ENCODE peak calls at places on chromosomes 11 and 22, in nine cellular contexts. P is AG04450; Y is lower leg skin; R is esophagus muscularis mucosa; W is transverse colon; G is CD8-positive, alpha-beta memory T cell; T is GM23248; B is tibial nerve; E is aorta. V is an unnamed sample.

GRCh38 chr11:33478111-33478573 is 221.0 kb downstream of the HIPK3 start:
- DNase-seq in P (no peak), Y (no peak), R (no peak), W (no peak), G (no peak), T (no peak), B (no peak), E (no peak), V (no peak)

GRCh38 chr22:17074648-17075002 is 10.2 kb upstream of the IL17RA start:
- DNase-seq in P (no peak), Y (no peak), R (no peak), W (no peak), G (no peak), T (peak; percentile 60), B (no peak), E (no peak), V (no peak)

GRCh38 chr11:119065369-119065768 is 2.2 kb upstream of the VPS11 start:
- DNase-seq in P (no peak), Y (no peak), R (no peak), W (peak; percentile 20), G (peak; percentile 34), T (peak; percentile 65), B (no peak), E (no peak), V (peak; percentile 54)

GRCh38 chr11:15864021-15864805 is 492.1 kb downstream of the SOX6 start:
- DNase-seq in P (no peak), Y (no peak), R (no peak), W (no peak), G (no peak), T (no peak), B (no peak), E (no peak), V (no peak)

GRCh38 chr11:102012946-102013345 is 34.3 kb upstream of the CFAP300 start:
- DNase-seq in P (no peak), Y (no peak), R (no peak), W (no peak), G (no peak), T (no peak), B (no peak), E (no peak), V (no peak)

GRCh38 chr11:109696191-109696897 is 274.4 kb downstream of the C11orf87 start:
- DNase-seq in P (no peak), Y (no peak), R (no peak), W (no peak), G (no peak), T (peak; percentile 81), B (no peak), E (no peak), V (no peak)

GRCh38 chr11:70854891-70855556 is 397.4 kb downstream of the SHANK2 start:
- DNase-seq in P (no peak), Y (no peak), R (no peak), W (no peak), G (no peak), T (no peak), B (no peak), E (no peak), V (no peak)

GRCh38 chr11:46330154-46330886 is 16.9 kb upstream of the DGKZ start:
- DNase-seq in P (no peak), Y (no peak), R (no peak), W (no peak), G (no peak), T (no peak), B (no peak), E (no peak), V (no peak)

GRCh38 chr11:131447268-131447667 is 76.9 kb downstream of the NTM start:
- DNase-seq in P (no peak), Y (no peak), R (no peak), W (no peak), G (no peak), T (no peak), B (no peak), E (no peak), V (no peak)

GRCh38 chr22:40834628-40835027 is 15.5 kb upstream of the SLC25A17 start:
- DNase-seq in P (no peak), Y (no peak), R (no peak), W (no peak), G (no peak), T (no peak), B (no peak), E (no peak), V (no peak)

GRCh38 chr11:86287468-86287796 is 14.6 kb upstream of the HIKESHI start:
- DNase-seq in P (no peak), Y (no peak), R (no peak), W (no peak), G (no peak), T (no peak), B (no peak), E (no peak), V (no peak)

DNA sequence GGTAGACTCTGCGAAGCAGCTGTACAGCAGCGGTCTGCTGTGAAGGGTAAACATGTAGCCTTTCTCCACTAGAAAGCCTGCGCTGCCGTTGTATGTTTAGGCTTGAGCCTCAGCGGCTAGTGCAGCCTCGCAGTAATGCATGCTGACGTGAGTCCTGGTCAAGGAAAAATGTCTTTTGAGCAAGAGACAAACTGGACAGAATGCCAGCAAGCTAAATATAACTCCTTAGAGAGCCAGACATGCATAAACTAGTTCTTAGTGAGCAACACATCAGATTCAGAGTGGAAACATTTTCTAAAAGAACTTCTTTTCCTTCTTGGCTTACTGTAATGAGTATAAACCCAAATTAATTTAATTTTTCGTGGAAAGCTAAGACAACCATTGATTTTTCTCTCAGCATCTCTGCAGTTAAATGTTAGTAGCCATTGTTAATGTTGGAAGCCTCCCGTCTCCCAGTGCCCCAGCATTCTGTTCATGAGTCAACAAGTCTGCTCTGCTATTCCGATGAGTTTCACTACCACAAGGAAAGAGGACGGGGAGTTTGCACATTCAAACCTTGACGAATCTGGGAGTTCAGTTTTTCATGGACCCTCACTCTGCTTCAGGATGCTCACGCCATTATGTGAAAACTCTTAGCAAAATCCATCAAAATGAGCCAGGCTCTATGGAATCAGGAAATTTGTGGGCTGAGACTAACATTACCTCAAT is 51.4 kb downstream of the JAM3 start:
- DNase-seq in P (peak; percentile 91), Y (no peak), R (peak; percentile 88), W (peak; percentile 39), G (no peak), T (peak; percentile 97), B (no peak), E (peak; percentile 85), V (no peak)
- H3K4me3 ChIP-seq in P (peak overlapping the region; percentile 51), Y (no peak overlapping the region), R (peak overlapping the region; percentile 49), W (peak overlapping the region; percentile 7), G (no peak overlapping the region), T (peak overlapping the region; percentile 59), B (peak overlapping the region; percentile 25), E (peak overlapping the region; percentile 38), V (no peak overlapping the region)

GRCh38 chr11:94780432-94780831 is 12.3 kb downstream of the AMOTL1 start:
- DNase-seq in P (no peak), Y (no peak), R (no peak), W (no peak), G (no peak), T (no peak), B (no peak), E (no peak), V (no peak)
- H3K4me3 ChIP-seq in P (peak overlapping the region; percentile 32), Y (no peak overlapping the region), R (peak overlapping the region; percentile 19), W (no peak overlapping the region), G (no peak overlapping the region), T (peak overlapping the region; percentile 49), B (peak overlapping the region; percentile 2), E (no peak overlapping the region), V (no peak overlapping the region)

DNA sequence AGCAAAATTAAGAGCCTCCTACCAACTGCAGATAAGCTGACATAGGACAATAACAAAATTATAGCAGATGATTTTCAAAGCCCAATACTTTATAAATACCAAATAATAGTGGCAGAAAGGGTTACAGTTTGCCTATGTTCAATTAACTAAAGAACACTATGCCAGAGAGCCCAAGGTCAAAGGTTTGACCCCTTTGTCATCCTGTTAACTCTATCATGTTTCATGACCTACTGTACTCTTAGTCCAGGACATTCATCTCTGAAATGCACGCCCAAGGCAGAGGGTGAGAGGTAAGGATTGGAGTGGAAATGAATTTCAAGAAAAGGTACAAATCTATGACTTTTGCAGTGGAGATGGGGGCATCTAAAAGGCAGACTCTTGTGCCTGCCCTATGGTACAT is 70.6 kb downstream of the DDIAS start:
- DNase-seq in P (no peak), Y (no peak), R (no peak), W (no peak), G (no peak), T (no peak), B (no peak), E (no peak), V (no peak)
- H3K4me3 ChIP-seq in P (no peak overlapping the region), Y (no peak overlapping the region), R (no peak overlapping the region), W (no peak overlapping the region), G (peak overlapping the region; percentile 62), T (no peak overlapping the region), B (no peak overlapping the region), E (no peak overlapping the region), V (peak overlapping the region; percentile 61)

GRCh38 chr11:117229411-117229810 is 2.5 kb downstream of the PCSK7 start:
- DNase-seq in P (no peak), Y (peak; percentile 82), R (no peak), W (no peak), G (no peak), T (no peak), B (no peak), E (peak; percentile 68), V (no peak)

GRCh38 chr11:117231637-117232021 is 244 bp downstream of the PCSK7 start:
- DNase-seq in P (no peak), Y (no peak), R (no peak), W (no peak), G (no peak), T (no peak), B (no peak), E (no peak), V (no peak)

GRCh38 chr11:117229931-117230285 is 2.0 kb downstream of the PCSK7 start:
- DNase-seq in P (no peak), Y (peak; percentile 60), R (no peak), W (no peak), G (no peak), T (no peak), B (no peak), E (peak; percentile 36), V (no peak)

GRCh38 chr11:117230981-117231636 is 764 bp downstream of the PCSK7 start:
- DNase-seq in P (no peak), Y (peak; percentile 64), R (no peak), W (peak; percentile 67), G (no peak), T (peak; percentile 44), B (no peak), E (peak; percentile 30), V (no peak)

DNA sequence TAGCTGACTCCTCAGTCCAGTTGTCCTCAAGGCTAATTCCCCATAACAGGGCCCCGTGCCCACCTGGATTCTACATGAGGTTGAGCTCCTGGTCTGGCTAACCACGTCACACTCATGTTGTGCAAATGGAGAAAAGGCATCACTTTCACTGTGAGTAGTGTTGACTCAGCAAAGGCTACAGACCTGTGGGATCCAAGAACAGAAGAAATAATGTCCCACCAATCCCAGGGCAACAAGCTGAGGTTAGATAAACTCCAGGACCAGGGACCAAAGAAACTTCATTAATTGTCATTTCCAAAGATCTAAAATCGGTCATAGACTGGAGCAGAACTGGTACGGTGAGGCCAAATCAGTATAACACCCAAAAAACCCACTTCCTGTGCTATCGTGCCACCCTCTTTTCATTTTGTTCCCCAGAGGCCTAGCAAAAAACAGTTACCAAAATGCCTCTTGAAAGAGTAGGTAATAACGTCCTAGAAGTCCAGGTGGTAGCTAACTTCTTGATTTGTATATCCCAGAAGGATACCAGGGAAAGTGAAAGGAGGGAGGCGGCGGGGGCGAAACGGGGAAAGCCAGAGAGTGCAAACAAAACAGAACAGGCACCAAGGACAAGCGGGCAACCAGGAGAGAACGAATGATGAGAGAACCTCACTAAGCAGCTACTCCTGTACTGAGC is 1.4 kb downstream of the PCSK7 start:
- DNase-seq in P (no peak), Y (peak; percentile 80), R (no peak), W (no peak), G (peak; percentile 68), T (peak; percentile 67), B (no peak), E (peak; percentile 51), V (peak; percentile 71)
- H3K4me3 ChIP-seq in P (peak overlapping the region; percentile 96), Y (no peak overlapping the region), R (peak overlapping the region; percentile 98), W (peak overlapping the region; percentile 85), G (peak overlapping the region; percentile 91), T (peak overlapping the region; percentile 97), B (peak overlapping the region; percentile 98), E (no peak overlapping the region), V (peak overlapping the region; percentile 96)